ENCODE peak calls at places on chromosome 7, in ten cellular contexts. A is Kasumi-1, F is T-helper 9 cell, E is adipocyte, R is iris pigment epithelial cell, P is SW 1271, W is putamen, H is Daoy, Q is sciatic nerve, O is endodermal cell. K is an unnamed sample.

GRCh38 chr7:32250494-32251260 is 180.5 kb upstream of the PDE1C start:
- DNase-seq in O (no peak), A (no peak), W (no peak), R (no peak), E (no peak), H (peak), Q (no peak), P (no peak), F (no peak), K (no peak)

GRCh38 chr7:1811850-1812692 is 142.0 kb downstream of the ELFN1 start:
- DNase-seq in E (peak), H (no peak), O (peak), Q (no peak), A (peak), F (no peak), R (no peak), P (no peak), W (no peak), K (no peak)

GRCh38 chr7:25753837-25754236 is 398.2 kb upstream of the NFE2L3 start:
- DNase-seq in E (no peak), P (no peak), R (no peak), H (no peak), O (no peak), F (no peak), A (no peak), Q (no peak), W (no peak), K (no peak)

GRCh38 chr7:149860821-149861727 is 12.7 kb upstream of the ATP6V0E2 start:
- DNase-seq in H (no peak), P (no peak), A (no peak), O (peak), Q (peak), E (no peak), F (no peak), W (no peak), R (no peak), K (no peak)

GRCh38 chr7:26081627-26082026 is 70.4 kb upstream of the NFE2L3 start:
- DNase-seq in Q (no peak), F (no peak), O (peak), A (no peak), P (no peak), E (no peak), H (peak), W (no peak), R (no peak), K (no peak)

GRCh38 chr7:157195868-157196267 is 57.1 kb downstream of the UBE3C start:
- DNase-seq in F (no peak), H (no peak), R (peak), A (no peak), P (no peak), Q (no peak), E (no peak), O (no peak), W (no peak), K (no peak)

GRCh38 chr7:71682181-71682580 is 550.2 kb downstream of the GALNT17 start:
- DNase-seq in H (no peak), W (no peak), E (no peak), Q (no peak), P (no peak), F (no peak), A (no peak), R (no peak), O (peak), K (no peak)

GRCh38 chr7:2843711-2844152 is 376 bp downstream of the GNA12 start:
- DNase-seq in Q (peak), P (no peak), E (peak), W (peak), R (no peak), O (no peak), F (peak), H (peak), A (no peak), K (no peak)

GRCh38 chr7:140734729-140735128 is 38.2 kb downstream of the NDUFB2 start:
- DNase-seq in Q (no peak), A (no peak), P (no peak), E (no peak), O (no peak), F (no peak), H (no peak), W (no peak), R (no peak), K (no peak)

GRCh38 chr7:26278769-26279168 is 12.9 kb upstream of the SNX10 start:
- DNase-seq in R (no peak), F (no peak), A (peak), E (peak), P (no peak), W (no peak), O (no peak), Q (no peak), H (peak), K (no peak)

GRCh38 chr7:24587853-24588252 is 14.6 kb downstream of the PALS2 start:
- DNase-seq in R (no peak), F (peak), Q (no peak), E (no peak), H (peak), W (no peak), P (no peak), O (peak), A (peak), K (no peak)

GRCh38 chr7:99407849-99408346 is 499 bp downstream of the PDAP1 start:
- DNase-seq in A (peak), R (peak), F (peak), E (peak), W (peak), Q (peak), H (peak), P (no peak), O (peak), K (no peak)

GRCh38 chr7:99551329-99551728 is 585 bp downstream of the FAM200A start:
- DNase-seq in E (peak), O (peak), H (no peak), F (no peak), P (no peak), Q (no peak), W (no peak), R (peak), A (no peak), K (no peak)

GRCh38 chr7:101171442-101171837 is 6.1 kb upstream of the VGF start:
- DNase-seq in R (no peak), P (no peak), F (no peak), W (no peak), H (no peak), Q (no peak), O (peak), A (no peak), E (peak), K (no peak)

GRCh38 chr7:44977956-44978355 is 859 bp downstream of the MYO1G start:
- DNase-seq in H (peak), E (no peak), R (no peak), P (no peak), A (peak), F (no peak), W (no peak), O (no peak), Q (no peak), K (no peak)

GRCh38 chr7:129739427-129739826 is 127.9 kb downstream of the NRF1 start:
- DNase-seq in R (peak), A (peak), H (no peak), F (no peak), O (no peak), Q (no peak), E (no peak), W (no peak), P (no peak), K (no peak)

GRCh38 chr7:24965831-24966708 is 13.9 kb downstream of the OSBPL3 start:
- DNase-seq in F (no peak), O (peak), A (no peak), P (no peak), H (peak), R (no peak), E (no peak), W (no peak), Q (no peak), K (no peak)

GRCh38 chr7:30049173-30049572 is 21.0 kb downstream of the PLEKHA8 start:
- DNase-seq in P (no peak), O (no peak), E (no peak), H (no peak), Q (no peak), F (no peak), W (no peak), A (no peak), R (no peak), K (no peak)

GRCh38 chr7:100000239-100000638 is 15.2 kb upstream of the ZKSCAN1 start:
- DNase-seq in A (no peak), F (no peak), O (no peak), E (no peak), H (no peak), W (no peak), R (no peak), Q (peak), P (no peak), K (no peak)

GRCh38 chr7:128826916-128827247 is 3.3 kb upstream of the FLNC start:
- DNase-seq in H (no peak), R (no peak), O (no peak), E (no peak), Q (no peak), P (no peak), A (no peak), W (no peak), F (no peak), K (no peak)

GRCh38 chr7:111638048-111638447 is 75.8 kb upstream of the IMMP2L start:
- DNase-seq in F (no peak), H (no peak), A (no peak), Q (no peak), R (no peak), P (no peak), W (no peak), O (no peak), E (peak), K (no peak)

GRCh38 chr7:28926871-28927597 is 31.1 kb downstream of the TRIL start:
- DNase-seq in H (peak), P (peak), Q (peak), A (peak), O (peak), R (peak), F (peak), E (peak), W (peak), K (peak)

GRCh38 chr7:106615808-106616691 is 44.9 kb downstream of the CCDC71L start:
- DNase-seq in W (no peak), P (no peak), O (no peak), F (no peak), Q (no peak), E (no peak), H (no peak), R (no peak), A (no peak), K (no peak)

GRCh38 chr7:130134106-130134636 is 63.8 kb downstream of the KLHDC10 start:
- DNase-seq in H (no peak), O (no peak), A (no peak), Q (no peak), R (no peak), P (no peak), W (no peak), F (no peak), E (no peak), K (no peak)

GRCh38 chr7:70764004-70764691 is 367.8 kb upstream of the GALNT17 start:
- DNase-seq in R (no peak), W (no peak), E (no peak), O (no peak), A (no peak), H (no peak), F (no peak), P (no peak), Q (no peak), K (peak)

GRCh38 chr7:42550706-42551470 is 313.9 kb upstream of the GLI3 start:
- DNase-seq in O (no peak), A (no peak), H (no peak), E (peak), W (no peak), Q (no peak), F (no peak), R (peak), P (no peak), K (no peak)

GRCh38 chr7:108051449-108051848 is 48.5 kb upstream of the LAMB1 start:
- DNase-seq in Q (no peak), A (no peak), R (peak), P (no peak), H (no peak), O (no peak), W (no peak), E (peak), F (no peak), K (no peak)

GRCh38 chr7:5622746-5623145 is 158.7 kb downstream of the RNF216 start:
- DNase-seq in O (no peak), W (no peak), H (no peak), P (no peak), Q (no peak), F (no peak), E (no peak), R (no peak), A (no peak), K (no peak)

GRCh38 chr7:108368466-108368865 is 87.8 kb downstream of the NRCAM start:
- DNase-seq in A (no peak), H (no peak), O (no peak), R (no peak), P (no peak), F (no peak), W (no peak), Q (no peak), E (peak), K (no peak)

GRCh38 chr7:84647797-84648762 is 453.5 kb upstream of the SEMA3A start:
- DNase-seq in E (peak), A (no peak), O (no peak), W (no peak), R (peak), H (peak), F (no peak), Q (no peak), P (no peak), K (no peak)

GRCh38 chr7:318476-319266 is 28.7 kb downstream of the FOXL3 start:
- DNase-seq in H (no peak), F (no peak), E (no peak), Q (no peak), O (no peak), P (no peak), R (no peak), W (no peak), A (no peak), K (no peak)

GRCh38 chr7:78141533-78142281 is 343.1 kb downstream of the PHTF2 start:
- DNase-seq in A (peak), W (no peak), Q (no peak), R (peak), H (peak), E (peak), F (no peak), P (no peak), O (no peak), K (no peak)

GRCh38 chr7:143305423-143306070 is 10.4 kb upstream of the CLCN1 start:
- DNase-seq in H (peak), P (no peak), A (peak), Q (peak), O (peak), F (peak), W (no peak), R (peak), E (peak), K (no peak)

GRCh38 chr7:133434246-133434865 is 181.5 kb downstream of the EXOC4 start:
- DNase-seq in P (no peak), H (peak), R (peak), W (peak), O (no peak), A (peak), F (no peak), E (peak), Q (no peak), K (peak)